ENCODE peak calls at places on chromosomes 16 and 17, in six cellular contexts. Z is fibroblast of mammary gland, W is AG10803, O is cardiac fibroblast, U is AG04449, X is bronchial epithelial cell. B is an unnamed sample.

GRCh38 chr17:27990100-27990499 is 52.4 kb upstream of the NLK start:
- DNase-seq in W (no peak), U (no peak), Z (no peak), X (no peak), O (no peak), B (no peak)

GRCh38 chr17:13491916-13492315 is 109.8 kb downstream of the HS3ST3A1 start:
- DNase-seq in U (no peak), O (no peak), X (no peak), W (peak), Z (no peak), B (no peak)

GRCh38 chr16:57479422-57480126 is 6.7 kb downstream of the DOK4 start:
- DNase-seq in Z (peak), W (peak), O (peak), U (no peak), X (no peak), B (no peak)

GRCh38 chr16:85310868-85311585 is 198.8 kb upstream of the CIBAR2 start:
- DNase-seq in O (no peak), W (no peak), U (no peak), X (no peak), Z (no peak), B (no peak)

GRCh38 chr16:10995555-10995954 is 51.2 kb downstream of the CLEC16A start:
- DNase-seq in O (no peak), X (peak), U (no peak), W (no peak), Z (no peak), B (no peak)

GRCh38 chr16:77660311-77660710 is 62.0 kb upstream of the NUDT7 start:
- DNase-seq in X (peak), W (peak), U (no peak), O (peak), Z (peak), B (no peak)

GRCh38 chr17:81329279-81329926 is 34.3 kb upstream of the SLC38A10 start:
- DNase-seq in O (peak), U (peak), X (peak), W (peak), Z (peak), B (no peak)

GRCh38 chr17:48539177-48539576 is 5.7 kb downstream of the HOXB2 start:
- DNase-seq in O (peak), W (peak), Z (peak), X (peak), U (peak), B (no peak)

GRCh38 chr17:75010683-75011406 is 1.6 kb upstream of the MRPL58 start:
- DNase-seq in U (no peak), X (peak), Z (peak), O (peak), W (no peak), B (peak)

GRCh38 chr17:31595076-31595475 is 203.6 kb downstream of the RAB11FIP4 start:
- DNase-seq in O (peak), Z (peak), X (peak), W (peak), U (no peak), B (no peak)

GRCh38 chr17:9020096-9020823 is 1.1 kb upstream of the NTN1 start:
- DNase-seq in Z (no peak), X (no peak), U (no peak), O (no peak), W (no peak), B (no peak)

GRCh38 chr17:39925282-39926134 is 1.9 kb downstream of the ORMDL3 start:
- DNase-seq in W (no peak), Z (no peak), U (no peak), X (no peak), O (no peak), B (no peak)
- H3K4me3 ChIP-seq in W (peak), Z (no peak), U (peak), X (no peak), O (peak), B (no peak)

GRCh38 chr16:30957456-30958163 is at the start of gene SETD1A:
- DNase-seq in O (peak), X (peak), U (peak), Z (peak), W (peak), B (peak)
- TF ChIP-seq CTCF in O (no peak), X (no peak), U (no peak), Z (no peak), W (no peak), B (no peak)

DNA sequence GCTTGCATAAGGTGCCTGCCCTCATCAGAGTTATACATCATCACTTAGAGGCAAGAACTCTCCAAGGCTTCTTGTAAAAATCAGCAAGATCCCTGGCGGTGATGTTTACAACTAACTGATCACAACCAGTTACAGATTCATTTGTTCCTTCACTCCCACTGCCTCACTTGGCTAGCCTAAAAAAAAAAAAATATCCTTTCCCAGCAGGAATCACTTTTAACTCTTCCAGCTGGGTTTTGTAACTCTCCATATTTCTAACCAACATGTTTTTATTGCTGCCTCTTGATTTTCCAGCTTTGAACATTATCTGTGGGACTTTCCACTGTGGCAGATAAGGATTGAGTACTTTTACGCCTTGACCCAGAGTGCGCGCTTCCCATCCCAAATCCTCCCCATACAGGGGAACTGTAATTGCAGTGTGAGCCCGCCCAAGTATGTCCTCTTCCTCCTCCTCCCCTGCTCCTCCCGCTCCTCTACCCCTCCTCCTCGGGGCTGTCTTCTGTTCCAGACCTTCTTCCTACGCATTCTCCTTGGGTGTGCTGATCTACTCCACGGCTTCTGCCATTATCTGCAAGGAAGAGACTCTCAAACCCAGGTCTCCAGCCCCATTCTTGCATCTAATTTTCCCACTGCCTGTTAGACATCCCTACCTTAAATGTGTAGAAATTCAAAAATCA is 43.4 kb downstream of the CYB5D2 start:
- DNase-seq in Z (peak), O (no peak), X (peak), W (no peak), U (no peak), B (no peak)
- H3K4me3 ChIP-seq in Z (no peak), O (no peak), X (peak), W (no peak), U (no peak), B (no peak)

DNA sequence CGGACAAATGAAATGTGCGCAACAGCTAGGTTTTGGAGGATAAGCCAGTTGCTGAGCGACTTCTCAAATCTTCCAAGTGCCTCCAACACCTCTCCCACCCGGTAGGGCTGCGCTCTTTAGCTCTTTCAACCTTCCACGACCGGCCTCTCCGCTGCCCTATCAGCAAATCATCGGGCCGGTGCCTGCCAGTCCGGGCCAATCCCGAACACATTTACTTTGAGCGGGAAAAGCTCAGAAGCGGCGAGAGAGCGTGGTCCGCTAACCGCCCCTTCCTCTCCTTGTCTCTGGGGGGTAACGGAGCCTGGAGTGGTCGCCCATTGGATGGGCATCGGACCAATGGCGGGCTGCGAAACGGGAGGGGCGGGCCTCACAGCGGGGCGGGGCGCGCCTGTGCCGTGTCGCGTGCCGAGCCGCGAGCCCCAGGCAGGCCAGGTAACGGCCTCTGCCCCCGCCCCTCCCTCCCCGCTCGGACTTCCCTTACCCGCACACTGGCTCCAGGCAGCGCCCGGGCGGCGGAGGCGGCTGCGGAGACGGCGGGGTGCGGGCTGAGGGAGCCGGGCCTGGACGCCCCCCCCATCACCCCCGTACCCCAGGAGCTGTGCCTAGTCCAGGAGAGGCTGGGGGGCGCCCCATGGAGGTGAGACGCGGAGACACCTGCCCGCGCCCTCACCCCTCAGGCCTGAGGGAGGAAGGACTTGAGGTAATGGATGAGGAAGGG is at the start of gene MEIOC:
- DNase-seq in W (no peak), U (no peak), X (no peak), O (no peak), Z (peak), B (no peak)
- TF ChIP-seq CTCF in W (peak), U (no peak), X (no peak), O (no peak), Z (no peak), B (no peak)

DNA sequence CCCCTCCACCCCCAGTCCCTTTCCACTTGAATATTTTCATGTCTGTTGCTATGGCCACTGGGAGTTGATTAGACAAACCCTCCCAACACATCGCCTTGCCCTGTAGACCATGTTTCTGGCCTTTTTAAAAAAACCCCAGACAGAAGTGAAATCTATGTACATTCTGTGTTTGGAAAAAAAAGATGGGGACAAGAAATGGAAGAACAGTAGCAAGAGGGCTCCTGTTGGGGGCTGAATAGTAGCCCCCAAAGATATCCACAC is 287.2 kb downstream of the SOX9 start:
- DNase-seq in Z (no peak), U (no peak), X (no peak), O (no peak), W (no peak), B (no peak)
- H3K4me3 ChIP-seq in Z (no peak), U (no peak), X (no peak), O (no peak), W (no peak), B (no peak)

B was measured in retinal pigment epithelial cell.